ENCODE peak calls at places on chromosomes 2 and 18, in seven cellular contexts. U, G, I, Y, J, V and B are unnamed samples.

GRCh38 chr18:12253027-12253426 is 1.1 kb upstream of the CIDEA start:
- DNase-seq in G (no peak), V (no peak), J (no peak), I (no peak), U (no peak), Y (no peak), B (no peak)

GRCh38 chr2:23041443-23041842 is 343.5 kb upstream of the KLHL29 start:
- DNase-seq in I (no peak), J (no peak), U (no peak), G (no peak), V (no peak), Y (no peak), B (no peak)

GRCh38 chr2:237896941-237897340 is 37.5 kb downstream of the RAMP1 start:
- DNase-seq in Y (no peak), U (no peak), V (no peak), G (no peak), I (no peak), J (no peak), B (no peak)

GRCh38 chr2:1162768-1163584 is 212.3 kb downstream of the SNTG2 start:
- DNase-seq in Y (no peak), J (no peak), V (no peak), G (peak; percentile 64), U (no peak), I (no peak), B (no peak)

GRCh38 chr2:158969717-158970521 is 1.5 kb downstream of the TANC1 start:
- DNase-seq in I (no peak), U (peak; percentile 42), J (peak; percentile 39), Y (peak; percentile 66), V (no peak), G (peak; percentile 54), B (no peak)

GRCh38 chr2:1321297-1321696 is 92.0 kb upstream of the TPO start:
- DNase-seq in V (no peak), I (no peak), Y (no peak), J (no peak), U (no peak), G (no peak), B (no peak)

GRCh38 chr2:133266075-133266925 is 302.0 kb downstream of the NCKAP5 start:
- DNase-seq in U (peak; percentile 29), G (no peak), I (no peak), Y (no peak), J (peak; percentile 28), V (no peak), B (no peak)

GRCh38 chr2:133602538-133602937 is 34.3 kb upstream of the NCKAP5 start:
- DNase-seq in Y (no peak), U (no peak), J (no peak), G (no peak), I (no peak), V (no peak), B (no peak)

GRCh38 chr2:191488135-191488534 is 189.8 kb upstream of the NABP1 start:
- DNase-seq in U (peak; percentile 89), J (no peak), I (no peak), Y (no peak), V (no peak), G (no peak), B (no peak)

GRCh38 chr2:12402440-12403139 is 314.1 kb upstream of the TRIB2 start:
- DNase-seq in I (no peak), G (no peak), J (no peak), V (no peak), Y (no peak), U (no peak), B (no peak)

GRCh38 chr2:40896358-40896757 is 444.5 kb upstream of the SLC8A1 start:
- DNase-seq in I (no peak), Y (no peak), J (no peak), U (no peak), V (no peak), G (no peak), B (no peak)

GRCh38 chr18:38006541-38006940 is 440.9 kb upstream of the CELF4 start:
- DNase-seq in G (no peak), U (no peak), V (no peak), J (no peak), Y (no peak), I (no peak), B (no peak)

GRCh38 chr2:181790716-181791649 is 100.5 kb upstream of the ITPRID2 start:
- DNase-seq in J (no peak), V (no peak), U (peak; percentile 97), Y (no peak), I (peak; percentile 98), G (peak; percentile 57), B (no peak)

GRCh38 chr2:186664644-186665043 is 29.2 kb upstream of the FAM171B start:
- DNase-seq in G (no peak), J (no peak), Y (no peak), I (no peak), V (no peak), U (no peak), B (no peak)

GRCh38 chr2:42864641-42865280 is 72.4 kb upstream of the HAAO start:
- DNase-seq in U (no peak), J (no peak), G (no peak), V (no peak), I (no peak), Y (no peak), B (no peak)

GRCh38 chr2:238313991-238314350 is 6.3 kb upstream of the TRAF3IP1 start:
- DNase-seq in J (no peak), I (no peak), Y (no peak), V (no peak), G (no peak), U (no peak), B (no peak)

GRCh38 chr2:23703583-23704385 is 223.1 kb downstream of the ATAD2B start:
- DNase-seq in I (no peak), U (no peak), Y (no peak), J (no peak), V (no peak), G (peak; percentile 38), B (no peak)

GRCh38 chr2:12824304-12824761 is 107.6 kb downstream of the TRIB2 start:
- DNase-seq in U (no peak), G (no peak), I (no peak), V (no peak), Y (no peak), J (no peak), B (no peak)

GRCh38 chr2:27042159-27042661 is 9.3 kb upstream of the AGBL5 start:
- DNase-seq in I (no peak), Y (no peak), J (no peak), U (no peak), V (peak; percentile 41), G (no peak), B (no peak)

GRCh38 chr2:158994920-158995676 is 26.7 kb downstream of the TANC1 start:
- DNase-seq in I (no peak), G (no peak), U (peak; percentile 25), Y (no peak), J (no peak), V (peak; percentile 47), B (peak; percentile 34)

GRCh38 chr2:189178726-189179606 is 595 bp downstream of the COL5A2 start:
- DNase-seq in I (peak; percentile 34), J (no peak), V (no peak), Y (no peak), G (no peak), U (peak; percentile 62), B (no peak)

GRCh38 chr2:174599310-174599941 is 1.8 kb upstream of the WIPF1 start:
- DNase-seq in Y (no peak), J (no peak), U (no peak), V (no peak), G (no peak), I (no peak), B (no peak)

GRCh38 chr18:11847811-11848210 is 3.4 kb upstream of the CHMP1B start:
- DNase-seq in Y (no peak), G (no peak), U (no peak), I (no peak), V (no peak), J (no peak), B (no peak)

GRCh38 chr2:60468390-60469085 is 84.9 kb downstream of the BCL11A start:
- DNase-seq in J (no peak), G (no peak), U (peak; percentile 53), V (no peak), I (no peak), Y (no peak), B (no peak)

GRCh38 chr2:136134126-136134525 is 16.2 kb upstream of the CXCR4 start:
- DNase-seq in J (no peak), V (no peak), U (no peak), I (no peak), Y (no peak), G (no peak), B (no peak)

GRCh38 chr2:15705839-15706386 is 114.2 kb downstream of the DDX1 start:
- DNase-seq in J (no peak), G (no peak), I (no peak), U (no peak), V (no peak), Y (no peak), B (no peak)

GRCh38 chr2:14616950-14617349 is 15.6 kb upstream of the LRATD1 start:
- DNase-seq in U (peak; percentile 5), V (no peak), J (no peak), I (no peak), Y (no peak), G (no peak), B (no peak)

GRCh38 chr18:12766986-12767433 is 64.2 kb downstream of the PSMG2 start:
- DNase-seq in J (peak; percentile 21), G (no peak), I (no peak), Y (no peak), U (no peak), V (no peak), B (no peak)

GRCh38 chr2:218859994-218860831 is 608 bp downstream of the WNT6 start:
- DNase-seq in U (no peak), G (peak; percentile 49), Y (no peak), J (no peak), I (no peak), V (no peak), B (no peak)

GRCh38 chr2:173390036-173390435 is 35.4 kb downstream of the CDCA7 start:
- DNase-seq in Y (no peak), U (no peak), V (no peak), I (no peak), J (no peak), G (no peak), B (no peak)

GRCh38 chr2:130744287-130745117 is 10.8 kb upstream of the AMER3 start:
- DNase-seq in G (no peak), Y (no peak), I (no peak), U (no peak), V (peak; percentile 43), J (no peak), B (peak; percentile 59)